ENCODE peak calls at places on chromosomes 6 and 20, in six cellular contexts. X, D, I, A, Q and R are unnamed samples.

GRCh38 chr6:88670369-88670768 is 293.0 kb downstream of the RNGTT start:
- DNase-seq in I (no peak), Q (no peak), X (no peak), D (no peak), A (no peak), R (no peak)

GRCh38 chr6:134544737-134545136 is 226.8 kb upstream of the SGK1 start:
- DNase-seq in A (no peak), D (no peak), Q (no peak), I (no peak), X (no peak), R (no peak)

GRCh38 chr6:96888745-96889144 is 8.9 kb downstream of the NDUFAF4 start:
- DNase-seq in A (no peak), D (no peak), Q (no peak), X (no peak), I (no peak), R (no peak)

GRCh38 chr6:32973934-32974333 is 5.5 kb downstream of the BRD2 start:
- DNase-seq in A (no peak), X (no peak), D (peak), Q (peak), I (no peak), R (no peak)

GRCh38 chr6:342832-343179 is 48.7 kb upstream of the IRF4 start:
- DNase-seq in A (no peak), X (no peak), I (no peak), Q (no peak), D (no peak), R (no peak)

GRCh38 chr6:23547851-23548250 is 578.2 kb upstream of the NRSN1 start:
- DNase-seq in Q (no peak), D (no peak), A (no peak), I (no peak), X (peak), R (no peak)

GRCh38 chr6:31130751-31131150 is 8.1 kb downstream of the PSORS1C2 start:
- DNase-seq in X (no peak), Q (no peak), A (no peak), D (no peak), I (no peak), R (no peak)

GRCh38 chr20:9996944-9997343 is 37.8 kb upstream of the ANKEF1 start:
- DNase-seq in Q (no peak), I (no peak), X (no peak), A (no peak), D (no peak), R (no peak)

GRCh38 chr20:57851786-57852185 is 142.0 kb upstream of the PMEPA1 start:
- DNase-seq in D (no peak), Q (no peak), I (no peak), X (no peak), A (no peak), R (no peak)

GRCh38 chr20:64236137-64237088 is 19.1 kb upstream of the PCMTD2 start:
- DNase-seq in I (no peak), A (no peak), Q (no peak), X (peak), D (no peak), R (no peak)

GRCh38 chr6:133854633-133855598 is 34.0 kb upstream of the TCF21 start:
- DNase-seq in A (peak), Q (no peak), X (peak), I (no peak), D (peak), R (no peak)

GRCh38 chr6:116393430-116393829 is 22.7 kb downstream of the DSE start:
- DNase-seq in Q (no peak), X (no peak), I (no peak), A (no peak), D (no peak), R (no peak)

GRCh38 chr6:33502486-33502885 is 48.1 kb downstream of the ZBTB9 start:
- DNase-seq in A (no peak), X (no peak), D (no peak), I (no peak), Q (no peak), R (no peak)

GRCh38 chr20:42895062-42895461 is 294.6 kb downstream of the PTPRT start:
- DNase-seq in I (no peak), D (no peak), A (no peak), X (no peak), Q (no peak), R (no peak)

DNA sequence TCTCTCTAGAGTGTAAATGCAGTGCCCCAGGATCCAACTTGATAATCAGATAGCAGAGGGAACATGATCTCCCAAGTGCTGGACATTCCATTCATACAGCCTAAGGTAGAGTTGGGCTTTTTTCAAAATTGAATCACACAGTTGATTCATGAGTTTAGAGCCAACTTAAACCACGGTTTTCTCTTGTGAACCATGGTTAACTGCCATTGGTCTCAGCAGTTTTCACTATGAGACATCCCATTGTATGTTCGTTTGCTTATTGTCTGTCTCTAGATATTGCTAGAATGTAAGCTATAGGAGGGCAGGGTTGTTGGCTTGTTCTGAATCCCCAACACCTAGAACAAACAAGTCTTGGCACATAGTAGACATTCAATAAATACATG is 37.2 kb upstream of the TAF8 start:
- DNase-seq in X (no peak), I (no peak), Q (no peak), A (no peak), D (no peak), R (no peak)
- TF ChIP-seq JUND in X (no peak), I (no peak), Q (no peak), A (no peak), D (no peak), R (no peak)

DNA sequence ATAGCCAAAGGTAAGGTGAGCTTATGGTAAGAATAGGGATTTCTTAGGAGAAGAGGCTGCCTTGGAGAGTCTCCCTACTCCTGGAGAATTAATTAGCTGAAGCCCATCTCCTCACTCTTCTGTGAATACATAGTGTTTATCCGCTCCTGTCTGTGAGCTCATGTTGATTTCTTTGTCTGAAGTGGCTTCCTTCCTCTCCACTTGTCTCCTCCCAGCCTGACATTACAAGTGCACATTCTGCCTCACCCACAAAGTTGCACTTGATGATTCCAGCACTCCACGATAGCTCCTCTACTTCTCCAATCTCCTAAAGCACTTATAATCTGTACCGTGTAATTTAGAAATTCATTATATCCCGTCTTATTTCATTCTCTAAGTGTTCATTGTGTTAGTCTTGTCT is 287.2 kb downstream of the QKI start:
- DNase-seq in D (no peak), Q (no peak), I (no peak), X (no peak), A (no peak), R (no peak)
- H3K27ac ChIP-seq in D (no peak), Q (no peak), I (no peak), X (no peak), A (no peak), R (no peak)

DNA sequence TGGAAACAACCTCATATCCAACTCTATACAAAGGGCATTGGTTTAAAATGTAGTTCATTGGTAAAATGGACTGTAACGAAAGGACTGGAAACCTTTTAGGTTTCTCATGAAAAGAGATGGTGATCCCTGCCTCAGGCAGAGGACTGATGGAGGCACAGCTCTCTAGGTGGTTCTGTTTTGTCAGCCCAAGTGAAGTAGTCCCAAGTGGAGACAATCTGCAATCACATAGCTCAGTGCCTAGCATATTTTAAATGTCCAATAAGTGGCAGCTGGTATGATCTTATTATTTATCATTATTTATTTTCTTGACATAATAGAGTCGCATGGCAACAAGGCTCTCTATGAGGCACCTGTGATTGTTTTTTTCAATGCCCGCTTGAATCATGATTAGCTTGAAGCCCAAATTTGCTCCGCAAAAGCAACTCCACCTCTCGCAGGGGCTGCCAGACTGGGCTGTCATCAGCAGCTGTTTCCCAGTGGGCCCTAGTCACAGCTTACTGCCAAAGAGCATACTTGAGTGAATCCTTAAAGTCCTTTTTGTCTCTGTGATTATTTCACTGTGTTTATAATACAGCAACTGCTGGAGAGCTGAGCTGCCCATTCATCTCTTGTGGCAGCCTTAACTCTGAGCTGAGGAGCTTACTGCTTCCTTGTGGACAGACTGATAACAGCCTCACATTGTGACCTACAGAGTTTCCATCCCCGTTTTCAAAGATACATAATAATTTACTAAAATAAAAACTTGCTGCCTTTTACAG is 19.7 kb upstream of the ENPP1 start:
- DNase-seq in D (no peak), I (no peak), A (no peak), X (peak), Q (no peak), R (no peak)
- TF ChIP-seq JUND in D (no peak), I (no peak), A (no peak), X (no peak), Q (no peak), R (no peak)

GRCh38 chr20:18986146-18986830 is 172.7 kb downstream of the SCP2D1 start:
- DNase-seq in X (no peak), A (no peak), I (no peak), Q (no peak), D (no peak), R (no peak)
- H3K27ac ChIP-seq in X (no peak), A (no peak), I (no peak), Q (no peak), D (no peak), R (no peak)

GRCh38 chr6:153302133-153302532 is 171.1 kb upstream of the RGS17 start:
- DNase-seq in A (no peak), Q (no peak), I (no peak), X (no peak), D (no peak), R (no peak)

DNA sequence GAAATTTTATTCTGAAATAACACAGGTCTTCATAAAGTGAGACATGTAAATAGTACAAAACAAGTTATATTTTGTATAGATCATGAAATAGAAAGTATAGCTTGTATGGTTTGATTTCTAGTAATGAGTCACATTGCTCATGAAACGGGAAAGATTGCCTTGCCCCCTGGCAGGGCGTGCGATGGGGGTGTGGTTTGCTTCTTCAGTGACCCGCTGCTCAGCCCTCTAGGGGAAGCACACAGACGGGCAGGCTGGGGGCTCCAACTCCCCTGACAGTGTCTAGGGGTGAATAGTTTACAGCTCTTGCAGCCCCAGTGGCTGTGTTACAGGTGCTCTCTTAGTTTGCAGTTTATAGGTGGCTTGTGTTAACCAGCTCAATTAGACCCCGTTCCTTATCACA is 170.5 kb upstream of the RGS17 start:
- DNase-seq in I (no peak), Q (no peak), D (no peak), X (no peak), A (peak), R (no peak)
- TF ChIP-seq JUND in I (no peak), Q (no peak), D (no peak), X (no peak), A (no peak), R (no peak)

GRCh38 chr6:153591165-153591564 is 447.9 kb upstream of the OPRM1 start:
- DNase-seq in X (no peak), D (no peak), Q (no peak), A (no peak), I (peak), R (no peak)
- H3K27ac ChIP-seq in X (no peak), D (no peak), Q (no peak), A (no peak), I (peak), R (no peak)

GRCh38 chr20:11734431-11734830 is 183.3 kb upstream of the BTBD3 start:
- DNase-seq in X (no peak), I (no peak), A (no peak), Q (no peak), D (no peak), R (no peak)
- TF ChIP-seq JUND in X (no peak), I (no peak), A (no peak), Q (no peak), D (no peak), R (no peak)